ENCODE peak calls at places on chromosomes 12 and 14, in five cellular contexts. One of them, this sample, is unnamed.
A peak's percentile ranks its signal among the peaks of the same experiment; 100 is the strongest.

GRCh38 chr12:14473707-14474287 is 93.9 kb downstream of the PLBD1 start:
- DNase-seq in lower lobe of right lung: no peak
- DNase-seq in CD8-positive, alpha-beta T cell: no peak
- DNase-seq in left ventricle myocardium inferior: no peak
- DNase-seq in neural crest cell: no peak
- DNase-seq in this sample: no peak

GRCh38 chr14:59137256-59137655 is 51.2 kb upstream of the DAAM1 start:
- DNase-seq in neural crest cell: no peak
- DNase-seq in lower lobe of right lung: no peak
- DNase-seq in CD8-positive, alpha-beta T cell: no peak
- DNase-seq in left ventricle myocardium inferior: no peak
- DNase-seq in this sample: no peak

GRCh38 chr12:120439646-120440247 is 1.8 kb downstream of the COX6A1 start:
- DNase-seq in left ventricle myocardium inferior: peak; percentile 29
- DNase-seq in lower lobe of right lung: no peak
- DNase-seq in CD8-positive, alpha-beta T cell: peak; percentile 52
- DNase-seq in neural crest cell: peak; percentile 62
- DNase-seq in this sample: peak; percentile 75

GRCh38 chr12:87112946-87113345 is 856.8 kb upstream of the MGAT4C start:
- DNase-seq in left ventricle myocardium inferior: no peak
- DNase-seq in CD8-positive, alpha-beta T cell: no peak
- DNase-seq in neural crest cell: no peak
- DNase-seq in lower lobe of right lung: no peak
- DNase-seq in this sample: no peak

GRCh38 chr12:50019524-50019923 is 5.8 kb downstream of the RACGAP1 start:
- DNase-seq in left ventricle myocardium inferior: no peak
- DNase-seq in lower lobe of right lung: no peak
- DNase-seq in CD8-positive, alpha-beta T cell: no peak
- DNase-seq in neural crest cell: no peak
- DNase-seq in this sample: no peak

GRCh38 chr12:10395390-10395998 is 5.7 kb upstream of the KLRK1 start:
- DNase-seq in neural crest cell: no peak
- DNase-seq in CD8-positive, alpha-beta T cell: no peak
- DNase-seq in lower lobe of right lung: no peak
- DNase-seq in left ventricle myocardium inferior: no peak
- DNase-seq in this sample: peak; percentile 36

GRCh38 chr14:85532981-85533820 is 3.3 kb downstream of the FLRT2 start:
- DNase-seq in neural crest cell: peak; percentile 55
- DNase-seq in CD8-positive, alpha-beta T cell: no peak
- DNase-seq in left ventricle myocardium inferior: peak; percentile 46
- DNase-seq in lower lobe of right lung: peak; percentile 43
- DNase-seq in this sample: peak; percentile 7

GRCh38 chr12:67034110-67034879 is 234.9 kb upstream of the CAND1 start:
- DNase-seq in neural crest cell: no peak
- DNase-seq in left ventricle myocardium inferior: no peak
- DNase-seq in lower lobe of right lung: no peak
- DNase-seq in CD8-positive, alpha-beta T cell: no peak
- DNase-seq in this sample: no peak

GRCh38 chr14:70649803-70650202 is 8.1 kb downstream of the TTC9 start:
- DNase-seq in lower lobe of right lung: no peak
- DNase-seq in left ventricle myocardium inferior: no peak
- DNase-seq in neural crest cell: no peak
- DNase-seq in CD8-positive, alpha-beta T cell: no peak
- DNase-seq in this sample: no peak

GRCh38 chr12:60066655-60067054 is 470.8 kb downstream of the SLC16A7 start:
- DNase-seq in CD8-positive, alpha-beta T cell: no peak
- DNase-seq in lower lobe of right lung: no peak
- DNase-seq in left ventricle myocardium inferior: no peak
- DNase-seq in neural crest cell: no peak
- DNase-seq in this sample: no peak

GRCh38 chr12:10154145-10154496 is 17.8 kb downstream of the OLR1 start:
- DNase-seq in lower lobe of right lung: no peak
- DNase-seq in left ventricle myocardium inferior: no peak
- DNase-seq in CD8-positive, alpha-beta T cell: no peak
- DNase-seq in neural crest cell: no peak
- DNase-seq in this sample: no peak

GRCh38 chr12:24560867-24561266 is 388.0 kb downstream of the BCAT1 start:
- DNase-seq in left ventricle myocardium inferior: no peak
- DNase-seq in lower lobe of right lung: no peak
- DNase-seq in neural crest cell: no peak
- DNase-seq in CD8-positive, alpha-beta T cell: no peak
- DNase-seq in this sample: no peak

GRCh38 chr12:4910502-4911315 is 1.0 kb downstream of the KCNA1 start:
- DNase-seq in neural crest cell: no peak
- DNase-seq in CD8-positive, alpha-beta T cell: no peak
- DNase-seq in lower lobe of right lung: no peak
- DNase-seq in left ventricle myocardium inferior: no peak
- DNase-seq in this sample: peak; percentile 82

GRCh38 chr14:51185180-51185579 is 54.9 kb upstream of the TMX1 start:
- DNase-seq in CD8-positive, alpha-beta T cell: no peak
- DNase-seq in neural crest cell: no peak
- DNase-seq in lower lobe of right lung: no peak
- DNase-seq in left ventricle myocardium inferior: no peak
- DNase-seq in this sample: no peak

GRCh38 chr12:81758421-81759214 is 532 bp downstream of the PPFIA2 start:
- DNase-seq in left ventricle myocardium inferior: peak; percentile 19
- DNase-seq in CD8-positive, alpha-beta T cell: no peak
- DNase-seq in lower lobe of right lung: no peak
- DNase-seq in neural crest cell: peak; percentile 32
- DNase-seq in this sample: no peak

GRCh38 chr12:124694250-124694649 is 126.8 kb upstream of the NCOR2 start:
- DNase-seq in left ventricle myocardium inferior: no peak
- DNase-seq in neural crest cell: no peak
- DNase-seq in CD8-positive, alpha-beta T cell: no peak
- DNase-seq in lower lobe of right lung: no peak
- DNase-seq in this sample: no peak

GRCh38 chr14:89337912-89338311 is 79.1 kb downstream of the FOXN3 start:
- DNase-seq in lower lobe of right lung: no peak
- DNase-seq in CD8-positive, alpha-beta T cell: no peak
- DNase-seq in neural crest cell: no peak
- DNase-seq in left ventricle myocardium inferior: no peak
- DNase-seq in this sample: no peak

GRCh38 chr14:89337161-89337560 is 79.9 kb downstream of the FOXN3 start:
- DNase-seq in lower lobe of right lung: no peak
- DNase-seq in left ventricle myocardium inferior: no peak
- DNase-seq in CD8-positive, alpha-beta T cell: no peak
- DNase-seq in neural crest cell: no peak
- DNase-seq in this sample: no peak

GRCh38 chr14:89339158-89339557 is 77.9 kb downstream of the FOXN3 start:
- DNase-seq in neural crest cell: no peak
- DNase-seq in left ventricle myocardium inferior: no peak
- DNase-seq in CD8-positive, alpha-beta T cell: no peak
- DNase-seq in lower lobe of right lung: no peak
- DNase-seq in this sample: no peak

GRCh38 chr14:89339579-89339978 is 77.5 kb downstream of the FOXN3 start:
- DNase-seq in CD8-positive, alpha-beta T cell: no peak
- DNase-seq in left ventricle myocardium inferior: no peak
- DNase-seq in neural crest cell: no peak
- DNase-seq in lower lobe of right lung: no peak
- DNase-seq in this sample: no peak

GRCh38 chr14:89336338-89336737 is 80.7 kb downstream of the FOXN3 start:
- DNase-seq in CD8-positive, alpha-beta T cell: no peak
- DNase-seq in lower lobe of right lung: no peak
- DNase-seq in neural crest cell: no peak
- DNase-seq in left ventricle myocardium inferior: no peak
- DNase-seq in this sample: no peak
- TF ChIP-seq CTCF in CD8-positive, alpha-beta T cell: no peak
- TF ChIP-seq CTCF in lower lobe of right lung: no peak
- TF ChIP-seq CTCF in neural crest cell: peak; percentile 15
- TF ChIP-seq CTCF in left ventricle myocardium inferior: peak; percentile 10
- TF ChIP-seq CTCF in this sample: no peak

GRCh38 chr14:102046337-102047278 is 40.2 kb downstream of the HSP90AA1 start:
- DNase-seq in lower lobe of right lung: peak; percentile 84
- DNase-seq in neural crest cell: peak; percentile 43
- DNase-seq in CD8-positive, alpha-beta T cell: no peak
- DNase-seq in left ventricle myocardium inferior: peak; percentile 84
- DNase-seq in this sample: no peak
- TF ChIP-seq CTCF in lower lobe of right lung: peak; percentile 53
- TF ChIP-seq CTCF in neural crest cell: peak; percentile 74
- TF ChIP-seq CTCF in CD8-positive, alpha-beta T cell: no peak
- TF ChIP-seq CTCF in left ventricle myocardium inferior: peak; percentile 68
- TF ChIP-seq CTCF in this sample: peak; percentile 14

DNA sequence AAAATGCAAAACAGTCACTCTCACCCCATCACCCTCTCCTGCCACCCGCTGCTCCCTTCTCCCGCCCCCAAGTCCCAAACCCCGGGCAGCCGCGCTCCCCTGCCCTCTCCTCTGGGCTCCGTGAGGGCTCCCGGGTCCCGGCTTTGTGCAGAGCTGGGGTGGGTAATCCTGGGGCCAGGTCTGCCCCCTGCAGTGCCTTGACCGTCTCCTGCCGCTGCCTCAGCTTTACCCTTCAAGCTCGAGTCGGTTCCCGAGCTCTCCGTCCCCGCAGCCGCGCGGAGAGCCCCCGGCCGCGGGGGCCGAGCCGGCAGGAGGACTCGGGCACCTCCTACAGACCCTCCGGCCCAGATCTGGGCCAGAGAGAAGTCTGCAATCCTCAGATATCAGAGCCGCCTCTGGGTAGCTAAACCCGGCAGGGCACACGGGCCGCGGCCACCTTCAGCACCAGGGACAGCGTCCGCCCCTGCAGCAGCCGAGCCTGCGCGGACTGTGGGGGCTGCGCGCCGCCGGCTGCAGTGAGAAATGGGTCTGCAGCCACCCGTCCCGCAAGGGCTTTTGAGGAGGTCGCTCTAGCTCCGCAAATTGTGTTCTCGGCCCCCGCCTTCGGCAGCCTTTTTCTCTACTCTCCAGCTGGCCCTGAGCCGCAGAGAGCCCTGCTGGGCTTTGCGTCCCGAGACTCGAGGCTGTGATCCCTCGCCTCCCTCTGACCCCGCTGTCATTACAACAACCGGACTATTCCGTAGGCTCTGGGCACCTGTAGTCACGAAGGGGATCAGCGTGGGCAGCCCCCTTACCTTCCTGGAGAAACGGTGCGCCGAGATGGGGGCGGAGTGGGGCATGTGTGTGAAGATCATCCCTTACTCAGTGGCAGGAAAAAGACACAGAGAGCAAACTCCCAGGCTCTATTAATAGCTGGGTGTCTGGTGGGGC is 1.2 kb downstream of the PRMT8 start:
- DNase-seq in neural crest cell: peak; percentile 75
- DNase-seq in lower lobe of right lung: peak; percentile 59
- DNase-seq in CD8-positive, alpha-beta T cell: peak; percentile 4
- DNase-seq in left ventricle myocardium inferior: peak; percentile 40
- DNase-seq in this sample: peak; percentile 88
- TF ChIP-seq CTCF in neural crest cell: no peak
- TF ChIP-seq CTCF in lower lobe of right lung: no peak
- TF ChIP-seq CTCF in CD8-positive, alpha-beta T cell: no peak
- TF ChIP-seq CTCF in left ventricle myocardium inferior: no peak
- TF ChIP-seq CTCF in this sample: no peak

DNA sequence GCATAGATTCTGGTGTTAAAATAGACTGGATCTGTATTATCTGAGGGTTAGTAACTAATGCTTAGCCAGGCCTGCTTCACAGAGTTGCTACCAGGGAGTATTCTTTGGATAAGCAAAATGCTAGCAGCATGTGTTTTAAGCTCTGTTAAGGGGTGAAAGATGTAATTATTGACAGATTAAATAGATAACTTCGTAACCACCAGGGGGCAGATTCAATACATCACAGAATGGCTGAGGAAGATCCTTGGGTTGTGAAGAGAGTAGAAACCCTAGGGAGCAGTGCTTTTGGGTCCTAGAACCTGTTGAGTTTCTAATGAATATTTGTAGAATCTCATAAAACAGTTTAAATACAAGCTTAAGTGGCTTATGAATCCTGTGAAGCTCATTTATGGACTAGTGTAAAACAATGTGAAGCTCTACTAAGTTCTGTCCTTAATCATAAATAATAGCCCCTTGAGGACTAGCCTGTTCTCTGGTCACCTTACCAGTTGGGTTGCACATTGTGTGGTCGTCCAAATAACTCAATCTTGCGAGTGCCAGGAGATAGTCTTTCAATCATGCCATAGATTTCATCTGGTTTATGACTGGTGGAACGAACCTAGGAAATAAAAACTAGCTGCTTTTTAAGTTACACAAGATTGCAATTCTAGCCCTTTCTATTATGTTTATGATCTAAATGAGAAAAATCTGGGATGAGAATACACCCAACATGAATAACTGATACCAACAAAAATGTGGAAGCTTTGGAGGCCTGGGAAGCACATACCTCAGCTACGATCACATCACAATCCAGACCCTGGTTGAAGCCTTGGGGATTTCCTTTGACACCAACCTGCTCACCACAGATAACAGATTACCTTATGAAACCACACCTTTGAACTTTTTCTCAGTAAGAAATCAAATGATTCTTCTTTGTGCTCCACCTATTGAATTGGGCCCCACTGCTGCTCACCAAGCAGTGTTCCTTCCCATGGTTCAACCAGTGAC is 12.3 kb downstream of the METTL3 start:
- DNase-seq in neural crest cell: peak; percentile 36
- DNase-seq in left ventricle myocardium inferior: no peak
- DNase-seq in CD8-positive, alpha-beta T cell: no peak
- DNase-seq in lower lobe of right lung: no peak
- DNase-seq in this sample: peak; percentile 32
- TF ChIP-seq CTCF in neural crest cell: peak; percentile 73
- TF ChIP-seq CTCF in left ventricle myocardium inferior: peak; percentile 52
- TF ChIP-seq CTCF in CD8-positive, alpha-beta T cell: peak; percentile 70
- TF ChIP-seq CTCF in lower lobe of right lung: peak; percentile 42
- TF ChIP-seq CTCF in this sample: no peak

DNA sequence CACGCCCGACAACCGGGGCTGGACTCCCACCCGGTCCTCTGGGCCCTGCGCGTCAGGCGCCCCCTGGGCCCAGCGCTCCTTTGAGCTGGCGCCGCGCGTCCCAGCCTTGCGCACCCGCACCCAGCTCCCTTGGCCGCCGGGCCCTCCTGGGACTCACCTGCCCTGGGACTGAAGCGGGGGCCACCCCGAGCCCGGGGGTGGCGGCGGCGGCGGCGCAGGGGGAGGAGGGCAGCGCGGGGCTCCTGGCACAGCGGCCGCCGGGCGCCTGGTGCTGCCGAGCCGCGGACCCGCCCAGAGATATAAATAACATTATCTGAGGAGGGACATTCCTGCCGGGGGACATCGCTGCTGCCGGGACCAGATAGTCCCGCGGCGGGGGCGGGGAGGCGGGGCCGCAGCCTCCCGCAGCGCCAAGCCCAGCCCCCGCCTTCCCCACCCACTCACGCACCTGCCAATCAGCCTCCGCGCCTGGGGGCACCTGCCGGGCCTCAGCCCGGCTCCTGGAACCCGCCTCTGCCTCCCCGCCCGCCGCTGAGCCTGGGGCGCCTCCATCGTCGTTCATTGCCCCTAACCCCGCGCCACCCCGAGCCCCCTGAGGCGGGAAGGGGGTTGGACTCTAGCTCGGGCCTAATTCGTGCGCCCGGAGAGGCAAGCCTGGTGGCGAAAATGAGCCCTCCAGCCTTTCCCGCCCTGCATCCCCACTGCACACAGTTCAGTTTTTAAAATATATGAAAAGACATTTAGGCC is at the start of gene SPTB:
- DNase-seq in CD8-positive, alpha-beta T cell: peak; percentile 16
- DNase-seq in lower lobe of right lung: peak; percentile 46
- DNase-seq in left ventricle myocardium inferior: peak; percentile 76
- DNase-seq in neural crest cell: no peak
- DNase-seq in this sample: peak; percentile 78
- TF ChIP-seq CTCF in CD8-positive, alpha-beta T cell: no peak
- TF ChIP-seq CTCF in lower lobe of right lung: no peak
- TF ChIP-seq CTCF in left ventricle myocardium inferior: peak; percentile 28
- TF ChIP-seq CTCF in neural crest cell: peak; percentile 37
- TF ChIP-seq CTCF in this sample: no peak

This sample was measured in GM20000.